ENCODE peak calls at places on chromosomes 6 and 20, in four cellular contexts. A is GM12878, D is K562, P is WTC11. K is an unnamed sample.
A peak's percentile ranks its signal among the peaks of the same experiment; 100 is the strongest.

GRCh38 chr6:30555428-30556005 is 772 bp downstream of the GNL1 start:
- DNase-seq in A (no peak), D (peak; percentile 65), P (peak; percentile 61), K (no peak)

GRCh38 chr6:2196079-2196679 is 49.2 kb downstream of the GMDS start:
- DNase-seq in A (peak; percentile 13), D (peak; percentile 45), P (no peak), K (peak; percentile 57)

GRCh38 chr20:48812600-48813445 is 15.0 kb downstream of the PREX1 start:
- DNase-seq in A (no peak), D (no peak), P (no peak), K (no peak)

GRCh38 chr6:42979523-42980177 is 669 bp upstream of the PEX6 start:
- DNase-seq in A (no peak), D (no peak), P (no peak), K (peak; percentile 49)

GRCh38 chr6:158264180-158264579 is 48.1 kb upstream of the TULP4 start:
- DNase-seq in A (no peak), D (no peak), P (no peak), K (no peak)

GRCh38 chr20:44104807-44105517 is 82.0 kb downstream of the JPH2 start:
- DNase-seq in A (no peak), D (no peak), P (no peak), K (peak; percentile 52)

GRCh38 chr6:33271608-33272357 is at the start of the genes RPS18 and VPS52:
- DNase-seq in A (peak; percentile 96), D (peak; percentile 89), P (peak; percentile 84), K (peak; percentile 89)

GRCh38 chr6:30781362-30781696 is 37.0 kb upstream of the IER3 start:
- DNase-seq in A (no peak), D (no peak), P (no peak), K (no peak)

GRCh38 chr6:155510879-155511278 is 55.2 kb upstream of the NOX3 start:
- DNase-seq in A (no peak), D (no peak), P (no peak), K (no peak)

GRCh38 chr20:53555081-53555480 is 38.6 kb downstream of the ZNF217 start:
- DNase-seq in A (no peak), D (no peak), P (no peak), K (no peak)

GRCh38 chr6:44679906-44680698 is 292.6 kb downstream of the CDC5L start:
- DNase-seq in A (no peak), D (no peak), P (no peak), K (no peak)

GRCh38 chr20:24968278-24968677 is 19.2 kb downstream of the CST7 start:
- DNase-seq in A (no peak), D (no peak), P (no peak), K (no peak)

GRCh38 chr6:145815351-145815772 is 767 bp upstream of the FBXO30 start:
- DNase-seq in A (no peak), D (peak; percentile 45), P (peak; percentile 29), K (peak; percentile 74)

GRCh38 chr20:24066075-24066700 is 77.6 kb upstream of the GGTLC1 start:
- DNase-seq in A (no peak), D (no peak), P (no peak), K (no peak)

GRCh38 chr6:22249646-22250045 is 47.2 kb downstream of the PRL start:
- DNase-seq in A (no peak), D (no peak), P (no peak), K (no peak)

GRCh38 chr6:38508894-38509293 is 130.8 kb downstream of the BTBD9 start:
- DNase-seq in A (no peak), D (no peak), P (no peak), K (no peak)

GRCh38 chr20:14178528-14178927 is 158.9 kb downstream of the FLRT3 start:
- DNase-seq in A (no peak), D (no peak), P (no peak), K (no peak)

GRCh38 chr20:33442136-33443005 is 1.2 kb downstream of the SNTA1 start:
- DNase-seq in A (no peak), D (no peak), P (no peak), K (no peak)

DNA sequence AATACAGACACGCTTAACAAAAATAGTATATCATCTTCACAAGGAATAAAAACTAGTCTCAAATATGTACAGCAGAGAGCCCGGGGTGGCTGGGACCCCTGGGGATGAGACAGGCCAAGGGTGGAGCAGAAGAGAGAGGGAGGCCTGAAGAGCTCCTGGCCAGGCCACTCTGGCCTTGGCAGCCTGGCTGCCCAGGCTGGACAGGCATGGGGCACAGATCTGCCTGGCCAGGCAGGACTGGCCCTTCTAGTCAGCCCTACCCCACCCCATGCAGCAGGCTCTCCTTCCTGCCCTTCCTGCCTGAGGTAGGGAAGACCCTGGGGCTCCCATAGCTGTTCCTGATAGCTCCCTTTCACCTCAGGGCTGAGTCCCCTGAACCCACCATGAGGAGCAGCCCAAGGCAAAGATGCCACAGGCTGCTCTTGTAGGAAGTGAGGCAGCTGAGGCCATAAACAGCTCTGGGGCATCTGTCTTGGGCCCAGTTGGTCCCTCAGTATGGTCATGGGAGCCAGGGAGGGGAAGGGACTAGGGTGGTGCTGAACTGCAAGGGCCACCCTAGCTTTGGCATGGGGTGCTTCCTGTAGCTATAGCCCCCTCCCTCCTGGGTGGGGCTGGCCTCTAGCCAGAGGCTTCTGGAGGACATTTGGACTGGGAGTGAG is 27.1 kb downstream of the COX4I2 start:
- DNase-seq in A (no peak), D (peak; percentile 9), P (no peak), K (no peak)
- TF ChIP-seq USF1 in A (no peak), D (no peak), P (no peak), K (no peak)

DNA sequence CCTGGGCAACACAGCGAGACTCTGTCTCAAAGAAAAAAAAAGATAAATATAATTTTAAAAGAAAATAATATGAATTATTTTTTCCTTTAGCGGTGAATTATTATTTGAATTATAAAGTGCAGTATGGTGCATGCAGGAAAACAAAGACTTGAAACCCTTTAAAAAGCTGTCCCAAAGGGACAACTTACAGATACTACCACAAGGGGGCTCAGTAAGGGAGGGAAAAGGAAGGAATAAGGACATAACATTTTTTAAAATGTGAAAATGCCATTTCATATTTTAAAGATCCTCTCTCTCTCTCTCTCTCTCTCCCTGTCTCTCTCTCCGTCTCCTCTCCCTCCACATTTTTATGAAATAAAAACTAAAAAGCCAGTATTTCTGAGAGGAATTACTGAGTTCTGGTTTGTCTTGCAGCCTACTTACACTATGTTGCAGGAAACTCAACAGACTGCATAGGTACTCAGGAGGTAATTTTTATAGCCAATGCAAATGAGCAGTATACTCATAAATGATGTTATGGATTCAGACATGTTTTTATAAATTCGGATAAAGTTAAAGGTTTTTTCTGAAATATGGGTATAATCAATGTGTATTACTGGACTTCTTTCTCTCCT is 455.0 kb upstream of the GJE1 start:
- DNase-seq in A (no peak), D (no peak), P (no peak), K (peak; percentile 4)
- TF ChIP-seq USF1 in A (no peak), D (no peak), P (no peak), K (no peak)

GRCh38 chr20:51118985-51119527 is 96.1 kb upstream of the KCNG1 start:
- DNase-seq in A (no peak), D (no peak), P (no peak), K (no peak)
- TF ChIP-seq USF1 in A (no peak), D (no peak), P (no peak), K (no peak)

GRCh38 chr6:72140795-72141194 is 254.4 kb downstream of the RIMS1 start:
- DNase-seq in A (no peak), D (no peak), P (no peak), K (no peak)
- TF ChIP-seq USF1 in A (no peak), D (no peak), P (no peak), K (no peak)

GRCh38 chr6:75285156-75285639 is 606 bp upstream of the TMEM30A start:
- DNase-seq in A (no peak), D (no peak), P (no peak), K (peak; percentile 14)

GRCh38 chr6:75284285-75285155 is at the start of gene TMEM30A:
- DNase-seq in A (peak; percentile 100), D (peak; percentile 95), P (peak; percentile 97), K (peak; percentile 94)

GRCh38 chr6:75287424-75287823 is 2.8 kb upstream of the TMEM30A start:
- DNase-seq in A (no peak), D (no peak), P (no peak), K (no peak)

GRCh38 chr6:75288023-75288422 is 3.4 kb upstream of the TMEM30A start:
- DNase-seq in A (no peak), D (no peak), P (no peak), K (no peak)

GRCh38 chr6:75286955-75287354 is 2.4 kb upstream of the TMEM30A start:
- DNase-seq in A (no peak), D (no peak), P (no peak), K (no peak)
- TF ChIP-seq USF1 in A (no peak), D (no peak), P (no peak), K (no peak)

GRCh38 chr20:35673884-35674283 is 9.2 kb upstream of the CPNE1 start:
- DNase-seq in A (no peak), D (no peak), P (no peak), K (no peak)
- TF ChIP-seq USF1 in A (no peak), D (no peak), P (no peak), K (no peak)

DNA sequence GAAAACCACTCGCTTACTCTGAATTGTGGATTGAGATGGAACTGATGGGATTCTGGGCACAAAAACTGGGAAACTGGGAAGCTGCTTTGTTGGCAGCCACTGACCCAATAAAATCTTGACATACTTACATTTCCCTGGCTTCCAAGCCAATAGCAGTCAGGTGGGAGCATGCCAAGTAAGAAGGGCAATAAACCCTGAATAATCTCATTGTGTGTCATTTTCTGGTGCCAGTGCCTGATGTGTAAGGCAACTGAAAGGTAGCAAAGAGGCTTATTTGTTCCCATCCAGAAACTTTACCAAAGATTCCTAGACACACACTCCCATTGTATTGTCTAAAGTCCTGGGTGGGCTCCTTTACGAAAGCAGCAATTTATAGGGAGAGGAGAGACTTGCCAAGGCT is 93.2 kb downstream of the TBX18 start:
- DNase-seq in A (no peak), D (no peak), P (no peak), K (no peak)
- TF ChIP-seq USF1 in A (no peak), D (no peak), P (no peak), K (no peak)

K was measured in SK-N-SH.